ENCODE peak calls at places on chromosomes 12 and 14, in seven cellular contexts. U, O, A, Y, D, I and R are unnamed samples.

GRCh38 chr12:123912415-123913385 is 59.9 kb downstream of the CCDC92 start:
- DNase-seq in O (no peak), U (no peak), A (no peak), Y (no peak), I (no peak), D (no peak), R (peak; percentile 11)

GRCh38 chr12:32402170-32402569 is 2.8 kb downstream of the FGD4 start:
- DNase-seq in D (no peak), Y (no peak), A (no peak), O (no peak), U (no peak), I (no peak), R (no peak)

GRCh38 chr12:128606040-128606439 is 217.7 kb downstream of the SLC15A4 start:
- DNase-seq in U (no peak), O (no peak), Y (no peak), I (no peak), A (no peak), D (no peak), R (no peak)

GRCh38 chr14:95531473-95531872 is 3.4 kb upstream of the GLRX5 start:
- DNase-seq in D (no peak), O (no peak), Y (no peak), A (peak; percentile 95), U (no peak), I (no peak), R (peak; percentile 82)

GRCh38 chr12:2154050-2154449 is 101.3 kb downstream of the CACNA1C start:
- DNase-seq in D (no peak), O (no peak), U (no peak), Y (no peak), I (no peak), A (peak; percentile 88), R (peak; percentile 63)

GRCh38 chr12:88951860-88952483 is 371.7 kb upstream of the KITLG start:
- DNase-seq in O (no peak), Y (no peak), I (no peak), U (no peak), A (no peak), D (no peak), R (no peak)

GRCh38 chr12:92465786-92466185 is 237.0 kb upstream of the PLEKHG7 start:
- DNase-seq in D (no peak), A (no peak), Y (no peak), U (no peak), I (no peak), O (no peak), R (no peak)

GRCh38 chr14:96567289-96567899 is 65.2 kb downstream of the PAPOLA start:
- DNase-seq in D (no peak), Y (no peak), U (no peak), A (peak; percentile 50), I (no peak), O (no peak), R (peak; percentile 67)

GRCh38 chr12:113333111-113333750 is 1.7 kb downstream of the SLC8B1 start:
- DNase-seq in Y (no peak), U (no peak), O (no peak), A (no peak), D (no peak), I (no peak), R (no peak)

GRCh38 chr14:56374421-56374820 is 205.2 kb upstream of the TMEM260 start:
- DNase-seq in A (no peak), I (no peak), O (no peak), D (no peak), Y (no peak), U (no peak), R (peak; percentile 73)

GRCh38 chr14:64879635-64880381 is at the start of gene SPTB:
- DNase-seq in Y (no peak), D (no peak), U (peak; percentile 70), I (peak; percentile 45), O (peak; percentile 24), A (no peak), R (no peak)

GRCh38 chr12:1644523-1645438 is 15.8 kb downstream of the WNT5B start:
- DNase-seq in A (peak; percentile 91), D (peak; percentile 87), I (no peak), Y (no peak), O (no peak), U (no peak), R (peak; percentile 79)

GRCh38 chr12:46386877-46387629 is 14.5 kb upstream of the SLC38A2 start:
- DNase-seq in I (no peak), Y (no peak), O (no peak), A (peak; percentile 78), D (peak; percentile 84), U (no peak), R (peak; percentile 82)

GRCh38 chr14:75702606-75703261 is 41.7 kb downstream of the TTLL5 start:
- DNase-seq in A (peak; percentile 18), U (no peak), I (no peak), O (no peak), Y (no peak), D (no peak), R (peak; percentile 47)

GRCh38 chr14:104680806-104681688 is 8.4 kb upstream of the INF2 start:
- DNase-seq in D (peak; percentile 95), Y (peak; percentile 37), O (no peak), U (peak; percentile 26), A (peak; percentile 85), I (no peak), R (peak; percentile 74)

GRCh38 chr12:12685305-12685704 is 10.7 kb downstream of the GPR19 start:
- DNase-seq in Y (no peak), U (no peak), D (no peak), A (no peak), O (no peak), I (no peak), R (no peak)

GRCh38 chr12:130973906-130974305 is 20.2 kb downstream of the ADGRD1 start:
- DNase-seq in Y (no peak), I (no peak), D (no peak), O (no peak), A (no peak), U (no peak), R (no peak)